ENCODE peak calls at places on chromosome 17, in six cellular contexts. M is AG09309; R is GM23338; N is heart right ventricle; E is cardiac muscle cell; H is CD8-positive, alpha-beta T cell. B is an unnamed sample.

GRCh38 chr17:6753565-6753964 is 2.3 kb upstream of the XAF1 start:
- DNase-seq in M (no peak), R (no peak), N (no peak), E (no peak), H (no peak), B (no peak)

GRCh38 chr17:60090412-60090811 is 11.7 kb upstream of the HEATR6 start:
- DNase-seq in M (no peak), R (no peak), N (no peak), E (no peak), H (no peak), B (no peak)

GRCh38 chr17:56810846-56811775 is 22.6 kb downstream of the C17orf67 start:
- DNase-seq in M (no peak), R (no peak), N (no peak), E (no peak), H (no peak), B (no peak)

GRCh38 chr17:79985951-79986391 is 49.7 kb downstream of the TBC1D16 start:
- DNase-seq in M (no peak), R (no peak), N (no peak), E (no peak), H (no peak), B (no peak)

GRCh38 chr17:73320601-73321264 is 8.9 kb upstream of the CDC42EP4 start:
- DNase-seq in M (no peak), R (no peak), N (no peak), E (peak), H (no peak), B (no peak)

GRCh38 chr17:38742431-38743308 is 5.5 kb downstream of the PCGF2 start:
- DNase-seq in M (no peak), R (no peak), N (no peak), E (no peak), H (no peak), B (no peak)

GRCh38 chr17:77733576-77734296 is 224.8 kb upstream of the TNRC6C start:
- DNase-seq in M (no peak), R (no peak), N (no peak), E (no peak), H (no peak), B (no peak)

GRCh38 chr17:2292100-2292499 is 11.5 kb downstream of the SMG6 start:
- DNase-seq in M (no peak), R (no peak), N (no peak), E (peak), H (no peak), B (peak)

GRCh38 chr17:14058051-14058450 is 11.3 kb upstream of the COX10 start:
- DNase-seq in M (no peak), R (no peak), N (no peak), E (no peak), H (no peak), B (no peak)

GRCh38 chr17:6555331-6556120 is 829 bp downstream of the PITPNM3 start:
- DNase-seq in M (no peak), R (peak), N (no peak), E (no peak), H (no peak), B (peak)

GRCh38 chr17:42639484-42640474 is 19.3 kb upstream of the TUBG2 start:
- DNase-seq in M (no peak), R (no peak), N (no peak), E (no peak), H (no peak), B (no peak)

GRCh38 chr17:66331038-66331816 is 28.8 kb downstream of the PRKCA start:
- DNase-seq in M (no peak), R (no peak), N (no peak), E (no peak), H (peak), B (no peak)

GRCh38 chr17:27560668-27561067 is 70.3 kb upstream of the LGALS9 start:
- DNase-seq in M (no peak), R (no peak), N (peak), E (no peak), H (no peak), B (no peak)

GRCh38 chr17:39923230-39923629 is 4.2 kb downstream of the ORMDL3 start:
- DNase-seq in M (no peak), R (no peak), N (no peak), E (no peak), H (no peak), B (no peak)

GRCh38 chr17:45846646-45847045 is 2.0 kb downstream of the SPPL2C start:
- DNase-seq in M (no peak), R (no peak), N (no peak), E (no peak), H (no peak), B (no peak)

GRCh38 chr17:3723556-3724372 is at the start of gene HASPIN:
- DNase-seq in M (no peak), R (peak), N (peak), E (peak), H (peak), B (peak)

GRCh38 chr17:60863892-60864673 is 186.4 kb downstream of the BCAS3 start:
- DNase-seq in M (no peak), R (no peak), N (no peak), E (no peak), H (no peak), B (peak)

GRCh38 chr17:44786551-44787081 is 27.8 kb downstream of the ADAM11 start:
- DNase-seq in M (no peak), R (no peak), N (peak), E (peak), H (no peak), B (no peak)

GRCh38 chr17:39908789-39909352 is 9.6 kb downstream of the GSDMB start:
- DNase-seq in M (no peak), R (no peak), N (no peak), E (no peak), H (no peak), B (no peak)

GRCh38 chr17:11948791-11949190 is 48.5 kb downstream of the ZNF18 start:
- DNase-seq in M (peak), R (no peak), N (no peak), E (no peak), H (no peak), B (no peak)

GRCh38 chr17:82802141-82802540 is 37.7 kb downstream of the ZNF750 start:
- DNase-seq in M (no peak), R (no peak), N (no peak), E (no peak), H (no peak), B (no peak)

GRCh38 chr17:78541488-78542237 is 35.5 kb downstream of the DNAH17 start:
- DNase-seq in M (no peak), R (no peak), N (no peak), E (no peak), H (no peak), B (no peak)

GRCh38 chr17:71024172-71024571 is 854.8 kb downstream of the KCNJ2 start:
- DNase-seq in M (no peak), R (no peak), N (no peak), E (peak), H (no peak), B (no peak)

GRCh38 chr17:79304907-79305306 is 230.3 kb downstream of the ENGASE start:
- DNase-seq in M (no peak), R (peak), N (no peak), E (no peak), H (no peak), B (no peak)

GRCh38 chr17:63433746-63434591 is 12.1 kb downstream of the CYB561 start:
- DNase-seq in M (peak), R (no peak), N (peak), E (no peak), H (no peak), B (no peak)

GRCh38 chr17:12659500-12659899 is 6.2 kb upstream of the MYOCD start:
- DNase-seq in M (peak), R (no peak), N (no peak), E (no peak), H (no peak), B (no peak)

GRCh38 chr17:19285218-19285900 is 48.2 kb downstream of the EPN2 start:
- DNase-seq in M (no peak), R (no peak), N (no peak), E (no peak), H (no peak), B (no peak)

GRCh38 chr17:81697261-81698044 is 5.7 kb upstream of the MRPL12 start:
- DNase-seq in M (no peak), R (no peak), N (no peak), E (no peak), H (no peak), B (no peak)

GRCh38 chr17:81700353-81701287 is 2.5 kb upstream of the MRPL12 start:
- DNase-seq in M (no peak), R (no peak), N (no peak), E (no peak), H (no peak), B (no peak)

GRCh38 chr17:81702934-81703746 is at the start of gene MRPL12:
- DNase-seq in M (peak), R (peak), N (peak), E (peak), H (peak), B (no peak)

GRCh38 chr17:81703747-81704654 is 834 bp downstream of the MRPL12 start:
- DNase-seq in M (no peak), R (no peak), N (no peak), E (no peak), H (peak), B (no peak)

GRCh38 chr17:81701288-81702071 is 1.7 kb upstream of the MRPL12 start:
- DNase-seq in M (no peak), R (no peak), N (no peak), E (no peak), H (no peak), B (no peak)
- TF ChIP-seq CTCF in M (peak), R (peak), N (no peak), E (no peak), H (no peak), B (no peak)

GRCh38 chr17:64496786-64497564 is at the start of gene POLG2:
- DNase-seq in M (peak), R (peak), N (peak), E (peak), H (peak), B (peak)

GRCh38 chr17:64498308-64499203 is 1.7 kb upstream of the POLG2 start:
- DNase-seq in M (no peak), R (no peak), N (no peak), E (peak), H (no peak), B (no peak)

GRCh38 chr17:64496348-64496785 is 487 bp downstream of the POLG2 start:
- DNase-seq in M (no peak), R (peak), N (no peak), E (peak), H (no peak), B (no peak)

GRCh38 chr17:64499805-64500486 is 3.1 kb upstream of the POLG2 start:
- DNase-seq in M (no peak), R (no peak), N (no peak), E (peak), H (no peak), B (no peak)

GRCh38 chr17:64497565-64498035 is 746 bp upstream of the POLG2 start:
- DNase-seq in M (no peak), R (no peak), N (no peak), E (no peak), H (no peak), B (no peak)
- H3K4me3 ChIP-seq in M (peak), R (peak), N (peak), E (peak), H (peak), B (peak)

GRCh38 chr17:5077781-5078105 is 524 bp upstream of the ZFP3 start:
- DNase-seq in M (no peak), R (no peak), N (no peak), E (no peak), H (no peak), B (no peak)

GRCh38 chr17:5080591-5080990 is 2.3 kb downstream of the ZFP3 start:
- DNase-seq in M (no peak), R (no peak), N (no peak), E (no peak), H (no peak), B (no peak)

GRCh38 chr17:5078106-5079028 is at the start of gene ZFP3:
- DNase-seq in M (peak), R (peak), N (peak), E (peak), H (peak), B (peak)
- TF ChIP-seq CTCF in M (no peak), R (no peak), N (peak), E (peak), H (peak), B (no peak)

GRCh38 chr17:75942473-75942872 is 1.6 kb upstream of the FBF1 start:
- DNase-seq in M (no peak), R (no peak), N (no peak), E (no peak), H (no peak), B (no peak)

GRCh38 chr17:75937652-75938051 is 3.2 kb downstream of the FBF1 start:
- DNase-seq in M (no peak), R (no peak), N (no peak), E (no peak), H (no peak), B (no peak)

GRCh38 chr17:75945202-75945601 is 4.4 kb upstream of the FBF1 start:
- DNase-seq in M (no peak), R (no peak), N (no peak), E (no peak), H (no peak), B (no peak)

GRCh38 chr17:75940727-75941441 is at the start of gene FBF1:
- DNase-seq in M (peak), R (peak), N (peak), E (peak), H (peak), B (peak)

DNA sequence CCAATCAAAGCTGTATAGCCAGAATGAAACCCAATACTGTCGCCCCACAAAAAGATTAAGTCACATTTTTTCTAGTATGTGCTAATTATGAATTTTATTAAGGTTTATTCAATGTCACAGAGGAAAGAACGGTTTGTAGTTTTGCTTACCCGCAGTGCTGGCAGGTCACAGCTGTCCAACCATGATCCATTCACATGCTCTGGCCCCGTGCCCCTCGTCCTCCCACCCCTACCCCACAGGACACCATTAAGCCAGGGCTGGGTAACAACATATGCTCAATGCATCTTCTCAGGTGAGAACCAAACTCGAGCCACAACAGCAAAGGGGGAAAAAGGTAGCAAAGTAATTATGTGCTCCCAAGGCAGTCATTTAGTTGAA is 589 bp upstream of the FBF1 start:
- DNase-seq in M (no peak), R (no peak), N (no peak), E (no peak), H (no peak), B (no peak)
- H3K4me3 ChIP-seq in M (peak), R (peak), N (peak), E (peak), H (peak), B (peak)

GRCh38 chr17:47878203-47879027 is 17.6 kb upstream of the SP2 start:
- DNase-seq in M (no peak), R (peak), N (no peak), E (no peak), H (no peak), B (no peak)

GRCh38 chr17:47879028-47879585 is 16.9 kb upstream of the SP2 start:
- DNase-seq in M (peak), R (no peak), N (no peak), E (no peak), H (no peak), B (no peak)

GRCh38 chr17:47877368-47878034 is 18.5 kb upstream of the SP2 start:
- DNase-seq in M (no peak), R (no peak), N (no peak), E (no peak), H (no peak), B (no peak)

GRCh38 chr17:47882247-47882646 is 13.8 kb upstream of the SP2 start:
- DNase-seq in M (peak), R (no peak), N (no peak), E (no peak), H (no peak), B (no peak)

GRCh38 chr17:47879776-47880452 is 16.1 kb upstream of the SP2 start:
- DNase-seq in M (no peak), R (no peak), N (no peak), E (no peak), H (no peak), B (no peak)
- TF ChIP-seq CTCF in M (no peak), R (no peak), N (no peak), E (no peak), H (no peak), B (no peak)

GRCh38 chr17:49708515-49709161 is 874 bp upstream of the SLC35B1 start:
- DNase-seq in M (no peak), R (peak), N (no peak), E (no peak), H (no peak), B (no peak)
- H3K4me3 ChIP-seq in M (peak), R (no peak), N (peak), E (no peak), H (peak), B (peak)

B was measured in retinal pigment epithelial cell.